ENCODE peak calls at places on chromosomes 7 and 10, in six cellular contexts. One of them, this sample, is unnamed.

GRCh38 chr10:96688789-96689188 is 31.5 kb downstream of the PIK3AP1 start:
- DNase-seq in ascending aorta: no peak
- DNase-seq in progenitor cell of endocrine pancreas: no peak
- DNase-seq in endodermal cell: no peak
- DNase-seq in nephron progenitor cell: no peak
- DNase-seq in LNCaP clone FGC: no peak
- DNase-seq in this sample: no peak

GRCh38 chr7:102875700-102876192 is 37.1 kb upstream of the LRRC17 start:
- DNase-seq in endodermal cell: peak; percentile 50
- DNase-seq in LNCaP clone FGC: no peak
- DNase-seq in ascending aorta: peak; percentile 77
- DNase-seq in nephron progenitor cell: no peak
- DNase-seq in progenitor cell of endocrine pancreas: no peak
- DNase-seq in this sample: no peak

GRCh38 chr10:71780161-71780560 is 6.8 kb upstream of the VSIR start:
- DNase-seq in progenitor cell of endocrine pancreas: no peak
- DNase-seq in ascending aorta: no peak
- DNase-seq in LNCaP clone FGC: no peak
- DNase-seq in nephron progenitor cell: no peak
- DNase-seq in endodermal cell: no peak
- DNase-seq in this sample: no peak

GRCh38 chr10:103888113-103888841 is 29.7 kb downstream of the STN1 start:
- DNase-seq in nephron progenitor cell: no peak
- DNase-seq in LNCaP clone FGC: peak; percentile 40
- DNase-seq in ascending aorta: peak; percentile 95
- DNase-seq in endodermal cell: no peak
- DNase-seq in progenitor cell of endocrine pancreas: no peak
- DNase-seq in this sample: peak; percentile 64

GRCh38 chr10:9900765-9901164 is 1116.9 kb upstream of the CELF2 start:
- DNase-seq in LNCaP clone FGC: no peak
- DNase-seq in ascending aorta: no peak
- DNase-seq in endodermal cell: no peak
- DNase-seq in progenitor cell of endocrine pancreas: no peak
- DNase-seq in nephron progenitor cell: no peak
- DNase-seq in this sample: no peak

GRCh38 chr10:788796-789748 is 99.6 kb upstream of the DIP2C start:
- DNase-seq in nephron progenitor cell: peak; percentile 67
- DNase-seq in LNCaP clone FGC: peak; percentile 31
- DNase-seq in endodermal cell: peak; percentile 91
- DNase-seq in progenitor cell of endocrine pancreas: no peak
- DNase-seq in ascending aorta: peak; percentile 86
- DNase-seq in this sample: peak; percentile 75

GRCh38 chr10:47012214-47012613 is 101.0 kb downstream of the PTPN20 start:
- DNase-seq in LNCaP clone FGC: no peak
- DNase-seq in nephron progenitor cell: no peak
- DNase-seq in progenitor cell of endocrine pancreas: no peak
- DNase-seq in ascending aorta: no peak
- DNase-seq in endodermal cell: no peak
- DNase-seq in this sample: no peak

GRCh38 chr10:125369382-125370326 is 209.3 kb upstream of the CTBP2 start:
- DNase-seq in LNCaP clone FGC: no peak
- DNase-seq in ascending aorta: no peak
- DNase-seq in nephron progenitor cell: no peak
- DNase-seq in progenitor cell of endocrine pancreas: no peak
- DNase-seq in endodermal cell: no peak
- DNase-seq in this sample: no peak

GRCh38 chr7:100895956-100896742 is 461 bp upstream of the ACHE start:
- DNase-seq in nephron progenitor cell: peak; percentile 57
- DNase-seq in endodermal cell: peak; percentile 92
- DNase-seq in LNCaP clone FGC: no peak
- DNase-seq in progenitor cell of endocrine pancreas: no peak
- DNase-seq in ascending aorta: no peak
- DNase-seq in this sample: peak; percentile 81

GRCh38 chr7:98810166-98810802 is 59.5 kb downstream of the TMEM130 start:
- DNase-seq in progenitor cell of endocrine pancreas: no peak
- DNase-seq in LNCaP clone FGC: no peak
- DNase-seq in ascending aorta: no peak
- DNase-seq in endodermal cell: no peak
- DNase-seq in nephron progenitor cell: no peak
- DNase-seq in this sample: no peak

GRCh38 chr7:35498416-35498815 is 196.5 kb downstream of the HERPUD2 start:
- DNase-seq in progenitor cell of endocrine pancreas: no peak
- DNase-seq in nephron progenitor cell: no peak
- DNase-seq in LNCaP clone FGC: no peak
- DNase-seq in ascending aorta: no peak
- DNase-seq in endodermal cell: no peak
- DNase-seq in this sample: no peak

GRCh38 chr10:3774814-3775670 is 10.0 kb downstream of the KLF6 start:
- DNase-seq in LNCaP clone FGC: no peak
- DNase-seq in progenitor cell of endocrine pancreas: no peak
- DNase-seq in ascending aorta: peak; percentile 87
- DNase-seq in nephron progenitor cell: no peak
- DNase-seq in endodermal cell: peak; percentile 55
- DNase-seq in this sample: no peak

GRCh38 chr10:88810196-88810961 is 7.8 kb downstream of the LIPM start:
- DNase-seq in nephron progenitor cell: peak; percentile 22
- DNase-seq in endodermal cell: peak; percentile 75
- DNase-seq in ascending aorta: no peak
- DNase-seq in LNCaP clone FGC: peak; percentile 27
- DNase-seq in progenitor cell of endocrine pancreas: no peak
- DNase-seq in this sample: peak; percentile 46

GRCh38 chr7:108459922-108460551 is 3.8 kb upstream of the NRCAM start:
- DNase-seq in ascending aorta: no peak
- DNase-seq in endodermal cell: no peak
- DNase-seq in progenitor cell of endocrine pancreas: no peak
- DNase-seq in LNCaP clone FGC: peak; percentile 4
- DNase-seq in nephron progenitor cell: no peak
- DNase-seq in this sample: peak; percentile 60

GRCh38 chr7:25244193-25244592 is 15.9 kb upstream of the NPVF start:
- DNase-seq in ascending aorta: no peak
- DNase-seq in LNCaP clone FGC: no peak
- DNase-seq in nephron progenitor cell: no peak
- DNase-seq in progenitor cell of endocrine pancreas: no peak
- DNase-seq in endodermal cell: peak; percentile 86
- DNase-seq in this sample: no peak

DNA sequence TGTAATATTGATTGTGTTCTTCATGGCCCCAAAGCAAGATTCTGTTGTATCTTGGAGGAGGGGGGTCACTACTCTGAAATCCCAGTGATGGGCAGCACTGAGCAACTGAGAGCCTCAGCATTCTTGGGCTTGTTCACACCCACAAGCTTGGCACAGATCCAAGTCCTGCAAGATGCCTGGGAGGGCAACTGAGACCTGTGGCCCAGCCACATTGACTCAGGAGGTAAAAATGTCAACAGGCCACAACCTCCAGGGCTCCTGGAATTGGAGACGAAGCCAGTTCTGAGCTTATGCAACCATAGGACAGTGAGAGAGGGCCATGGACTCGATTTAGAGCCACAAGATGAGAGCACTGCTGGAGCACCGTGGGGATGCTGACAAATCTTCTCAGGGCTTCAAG is 3.1 kb upstream of the DOCK1 start:
- DNase-seq in progenitor cell of endocrine pancreas: no peak
- DNase-seq in LNCaP clone FGC: no peak
- DNase-seq in nephron progenitor cell: no peak
- DNase-seq in ascending aorta: no peak
- DNase-seq in endodermal cell: no peak
- DNase-seq in this sample: no peak
- TF ChIP-seq CTCF in progenitor cell of endocrine pancreas: no peak
- TF ChIP-seq CTCF in LNCaP clone FGC: no peak
- TF ChIP-seq CTCF in nephron progenitor cell: no peak
- TF ChIP-seq CTCF in ascending aorta: no peak
- TF ChIP-seq CTCF in endodermal cell: peak; percentile 30
- TF ChIP-seq CTCF in this sample: no peak

GRCh38 chr7:88217675-88218427 is 2.0 kb downstream of the SRI start:
- DNase-seq in LNCaP clone FGC: no peak
- DNase-seq in ascending aorta: no peak
- DNase-seq in endodermal cell: no peak
- DNase-seq in nephron progenitor cell: no peak
- DNase-seq in progenitor cell of endocrine pancreas: no peak
- DNase-seq in this sample: peak; percentile 81

GRCh38 chr7:88215295-88215694 is 4.5 kb downstream of the SRI start:
- DNase-seq in ascending aorta: no peak
- DNase-seq in endodermal cell: no peak
- DNase-seq in progenitor cell of endocrine pancreas: no peak
- DNase-seq in LNCaP clone FGC: no peak
- DNase-seq in nephron progenitor cell: no peak
- DNase-seq in this sample: no peak

GRCh38 chr7:88216276-88216675 is 3.6 kb downstream of the SRI start:
- DNase-seq in endodermal cell: no peak
- DNase-seq in ascending aorta: no peak
- DNase-seq in nephron progenitor cell: no peak
- DNase-seq in progenitor cell of endocrine pancreas: no peak
- DNase-seq in LNCaP clone FGC: no peak
- DNase-seq in this sample: no peak

GRCh38 chr7:88214456-88214855 is 5.4 kb downstream of the SRI start:
- DNase-seq in progenitor cell of endocrine pancreas: no peak
- DNase-seq in nephron progenitor cell: no peak
- DNase-seq in endodermal cell: no peak
- DNase-seq in ascending aorta: no peak
- DNase-seq in LNCaP clone FGC: no peak
- DNase-seq in this sample: no peak

DNA sequence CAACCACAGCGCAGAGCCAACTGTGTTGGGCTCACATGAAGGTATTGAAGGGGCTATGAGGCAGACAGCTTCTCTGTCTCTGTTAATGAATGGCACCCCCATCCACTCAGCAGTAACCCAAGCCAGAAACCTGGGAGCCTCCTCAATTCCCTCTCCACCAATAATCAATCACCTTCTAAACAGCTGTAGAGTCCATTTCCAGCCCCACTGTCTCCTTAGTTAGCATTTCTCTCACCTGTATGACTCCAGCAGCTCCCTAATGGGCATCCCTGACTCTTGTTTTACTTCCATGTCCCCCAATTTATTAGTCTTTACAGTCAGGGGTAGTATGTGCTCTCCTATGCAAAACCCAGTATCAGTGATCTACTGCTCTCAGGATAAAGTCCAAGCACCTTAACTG is 6.9 kb downstream of the SRI start:
- DNase-seq in LNCaP clone FGC: no peak
- DNase-seq in progenitor cell of endocrine pancreas: no peak
- DNase-seq in ascending aorta: no peak
- DNase-seq in endodermal cell: no peak
- DNase-seq in nephron progenitor cell: no peak
- DNase-seq in this sample: no peak
- TF ChIP-seq CTCF in LNCaP clone FGC: no peak
- TF ChIP-seq CTCF in progenitor cell of endocrine pancreas: no peak
- TF ChIP-seq CTCF in ascending aorta: no peak
- TF ChIP-seq CTCF in endodermal cell: no peak
- TF ChIP-seq CTCF in nephron progenitor cell: no peak
- TF ChIP-seq CTCF in this sample: no peak

GRCh38 chr7:44999245-45000095 is 531 bp upstream of the CCM2 start:
- DNase-seq in LNCaP clone FGC: peak; percentile 96
- DNase-seq in ascending aorta: peak; percentile 100
- DNase-seq in endodermal cell: peak; percentile 100
- DNase-seq in progenitor cell of endocrine pancreas: peak; percentile 98
- DNase-seq in nephron progenitor cell: peak; percentile 99
- DNase-seq in this sample: peak; percentile 97
- TF ChIP-seq CTCF in LNCaP clone FGC: no peak
- TF ChIP-seq CTCF in ascending aorta: no peak
- TF ChIP-seq CTCF in endodermal cell: peak; percentile 24
- TF ChIP-seq CTCF in progenitor cell of endocrine pancreas: peak; percentile 18
- TF ChIP-seq CTCF in nephron progenitor cell: no peak
- TF ChIP-seq CTCF in this sample: no peak

DNA sequence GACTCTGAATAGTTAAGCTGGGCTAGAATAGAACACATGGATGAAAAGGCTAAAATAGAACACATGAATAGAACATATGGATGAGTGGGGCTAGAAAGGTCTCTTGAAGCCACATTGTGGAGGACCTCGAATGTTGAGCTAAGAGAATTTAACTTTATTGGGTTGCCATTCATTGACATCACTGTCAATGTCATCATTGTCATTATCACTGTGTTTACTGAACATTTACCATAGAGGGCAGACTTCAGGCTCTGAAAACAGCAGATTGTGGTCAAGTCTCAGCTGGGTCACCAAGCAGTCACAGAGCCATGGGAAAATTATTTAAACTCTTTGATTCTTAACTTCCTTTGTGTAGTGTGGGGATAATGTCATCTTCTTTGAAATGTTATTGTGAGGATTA is 80.4 kb downstream of the WDFY4 start:
- DNase-seq in endodermal cell: peak; percentile 13
- DNase-seq in ascending aorta: no peak
- DNase-seq in LNCaP clone FGC: no peak
- DNase-seq in progenitor cell of endocrine pancreas: no peak
- DNase-seq in nephron progenitor cell: no peak
- DNase-seq in this sample: peak; percentile 52
- TF ChIP-seq CTCF in endodermal cell: peak; percentile 45
- TF ChIP-seq CTCF in ascending aorta: no peak
- TF ChIP-seq CTCF in LNCaP clone FGC: no peak
- TF ChIP-seq CTCF in progenitor cell of endocrine pancreas: peak; percentile 7
- TF ChIP-seq CTCF in nephron progenitor cell: no peak
- TF ChIP-seq CTCF in this sample: no peak

DNA sequence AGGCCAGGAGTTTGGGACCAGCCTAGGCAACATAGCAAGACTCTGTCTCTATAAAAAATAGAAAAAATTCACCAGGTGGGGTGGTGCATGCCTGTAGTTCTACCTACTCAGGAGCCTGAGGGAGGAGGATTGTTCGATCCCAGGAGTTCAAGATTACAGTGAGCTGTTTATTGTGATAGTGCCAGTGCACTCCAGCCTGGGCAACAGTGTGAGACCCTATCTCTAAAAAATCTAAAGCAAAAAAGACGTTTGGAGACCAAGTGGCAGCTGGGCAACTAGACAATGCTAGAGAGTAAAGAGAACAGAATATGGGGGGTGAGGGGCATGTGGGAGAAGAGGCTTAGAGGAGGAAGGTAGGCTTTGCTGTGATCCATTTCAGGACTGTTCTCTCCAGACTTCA is 1.4 kb downstream of the PDSS1 start:
- DNase-seq in nephron progenitor cell: no peak
- DNase-seq in ascending aorta: no peak
- DNase-seq in LNCaP clone FGC: no peak
- DNase-seq in endodermal cell: no peak
- DNase-seq in progenitor cell of endocrine pancreas: no peak
- DNase-seq in this sample: peak; percentile 16
- TF ChIP-seq CTCF in nephron progenitor cell: no peak
- TF ChIP-seq CTCF in ascending aorta: no peak
- TF ChIP-seq CTCF in LNCaP clone FGC: no peak
- TF ChIP-seq CTCF in endodermal cell: no peak
- TF ChIP-seq CTCF in progenitor cell of endocrine pancreas: no peak
- TF ChIP-seq CTCF in this sample: no peak

This sample was measured in GM20000.